ENCODE peak calls at places on chromosomes 6 and 20, in ten cellular contexts. One of them, this sample, is unnamed.

GRCh38 chr20:5734559-5735137 is 15.6 kb upstream of the SHLD1 start:
- DNase-seq in heart right ventricle: no peak
- DNase-seq in foreskin keratinocyte: no peak
- DNase-seq in heart left ventricle: no peak
- DNase-seq in caudate nucleus: no peak
- DNase-seq in adrenal gland: no peak
- DNase-seq in CD8-positive, alpha-beta T cell: no peak
- DNase-seq in body of pancreas: no peak
- DNase-seq in ovary: no peak
- DNase-seq in epithelial cell of prostate: no peak
- DNase-seq in this sample: no peak

GRCh38 chr6:111534366-111534765 is 51.3 kb upstream of the REV3L start:
- DNase-seq in heart right ventricle: peak
- DNase-seq in foreskin keratinocyte: no peak
- DNase-seq in heart left ventricle: peak
- DNase-seq in caudate nucleus: peak
- DNase-seq in adrenal gland: peak
- DNase-seq in CD8-positive, alpha-beta T cell: no peak
- DNase-seq in body of pancreas: peak
- DNase-seq in ovary: peak
- DNase-seq in epithelial cell of prostate: no peak
- DNase-seq in this sample: no peak

GRCh38 chr6:165941249-165941648 is 226.4 kb downstream of the TBXT start:
- DNase-seq in heart right ventricle: no peak
- DNase-seq in foreskin keratinocyte: no peak
- DNase-seq in heart left ventricle: no peak
- DNase-seq in caudate nucleus: no peak
- DNase-seq in adrenal gland: no peak
- DNase-seq in CD8-positive, alpha-beta T cell: no peak
- DNase-seq in body of pancreas: no peak
- DNase-seq in ovary: no peak
- DNase-seq in epithelial cell of prostate: no peak
- DNase-seq in this sample: no peak

GRCh38 chr6:155186052-155186658 is 77.7 kb upstream of the CLDN20 start:
- DNase-seq in heart right ventricle: no peak
- DNase-seq in foreskin keratinocyte: no peak
- DNase-seq in heart left ventricle: no peak
- DNase-seq in caudate nucleus: no peak
- DNase-seq in adrenal gland: no peak
- DNase-seq in CD8-positive, alpha-beta T cell: no peak
- DNase-seq in body of pancreas: no peak
- DNase-seq in ovary: no peak
- DNase-seq in epithelial cell of prostate: no peak
- DNase-seq in this sample: no peak

GRCh38 chr6:166004491-166005275 is 163.0 kb downstream of the TBXT start:
- DNase-seq in heart right ventricle: no peak
- DNase-seq in foreskin keratinocyte: no peak
- DNase-seq in heart left ventricle: no peak
- DNase-seq in caudate nucleus: no peak
- DNase-seq in adrenal gland: no peak
- DNase-seq in CD8-positive, alpha-beta T cell: no peak
- DNase-seq in body of pancreas: no peak
- DNase-seq in ovary: no peak
- DNase-seq in epithelial cell of prostate: no peak
- DNase-seq in this sample: no peak

GRCh38 chr20:24991897-24992419 is 593 bp downstream of the APMAP start:
- DNase-seq in heart right ventricle: no peak
- DNase-seq in foreskin keratinocyte: no peak
- DNase-seq in heart left ventricle: no peak
- DNase-seq in caudate nucleus: no peak
- DNase-seq in adrenal gland: no peak
- DNase-seq in CD8-positive, alpha-beta T cell: no peak
- DNase-seq in body of pancreas: no peak
- DNase-seq in ovary: no peak
- DNase-seq in epithelial cell of prostate: no peak
- DNase-seq in this sample: no peak

GRCh38 chr20:57870597-57871236 is 160.9 kb upstream of the PMEPA1 start:
- DNase-seq in heart right ventricle: no peak
- DNase-seq in foreskin keratinocyte: no peak
- DNase-seq in heart left ventricle: no peak
- DNase-seq in caudate nucleus: no peak
- DNase-seq in adrenal gland: no peak
- DNase-seq in CD8-positive, alpha-beta T cell: no peak
- DNase-seq in body of pancreas: no peak
- DNase-seq in ovary: no peak
- DNase-seq in epithelial cell of prostate: no peak
- DNase-seq in this sample: no peak

GRCh38 chr20:61589055-61589385 is 337.0 kb downstream of the CDH4 start:
- DNase-seq in heart right ventricle: no peak
- DNase-seq in foreskin keratinocyte: peak
- DNase-seq in heart left ventricle: no peak
- DNase-seq in caudate nucleus: no peak
- DNase-seq in adrenal gland: no peak
- DNase-seq in CD8-positive, alpha-beta T cell: no peak
- DNase-seq in body of pancreas: no peak
- DNase-seq in ovary: no peak
- DNase-seq in epithelial cell of prostate: no peak
- DNase-seq in this sample: no peak

GRCh38 chr6:12381587-12381986 is 91.4 kb downstream of the EDN1 start:
- DNase-seq in heart right ventricle: no peak
- DNase-seq in foreskin keratinocyte: peak
- DNase-seq in heart left ventricle: no peak
- DNase-seq in caudate nucleus: no peak
- DNase-seq in adrenal gland: no peak
- DNase-seq in CD8-positive, alpha-beta T cell: no peak
- DNase-seq in body of pancreas: no peak
- DNase-seq in ovary: no peak
- DNase-seq in epithelial cell of prostate: no peak
- DNase-seq in this sample: no peak

GRCh38 chr6:43977404-43978111 is 149.7 kb downstream of the MRPL14 start:
- DNase-seq in heart right ventricle: no peak
- DNase-seq in foreskin keratinocyte: no peak
- DNase-seq in heart left ventricle: no peak
- DNase-seq in caudate nucleus: no peak
- DNase-seq in adrenal gland: peak
- DNase-seq in CD8-positive, alpha-beta T cell: no peak
- DNase-seq in body of pancreas: no peak
- DNase-seq in ovary: no peak
- DNase-seq in epithelial cell of prostate: no peak
- DNase-seq in this sample: peak
- H3K27ac ChIP-seq in heart right ventricle: no peak
- H3K27ac ChIP-seq in foreskin keratinocyte: no peak
- H3K27ac ChIP-seq in heart left ventricle: no peak
- H3K27ac ChIP-seq in caudate nucleus: no peak
- H3K27ac ChIP-seq in adrenal gland: no peak
- H3K27ac ChIP-seq in CD8-positive, alpha-beta T cell: no peak
- H3K27ac ChIP-seq in body of pancreas: no peak
- H3K27ac ChIP-seq in ovary: no peak
- H3K27ac ChIP-seq in epithelial cell of prostate: no peak
- H3K27ac ChIP-seq in this sample: no peak

GRCh38 chr20:33023439-33024262 is 7.8 kb upstream of the BPIFB6 start:
- DNase-seq in heart right ventricle: no peak
- DNase-seq in foreskin keratinocyte: no peak
- DNase-seq in heart left ventricle: no peak
- DNase-seq in caudate nucleus: no peak
- DNase-seq in adrenal gland: no peak
- DNase-seq in CD8-positive, alpha-beta T cell: no peak
- DNase-seq in body of pancreas: no peak
- DNase-seq in ovary: no peak
- DNase-seq in epithelial cell of prostate: no peak
- DNase-seq in this sample: no peak

GRCh38 chr20:33024263-33024601 is 7.2 kb upstream of the BPIFB6 start:
- DNase-seq in heart right ventricle: no peak
- DNase-seq in foreskin keratinocyte: no peak
- DNase-seq in heart left ventricle: no peak
- DNase-seq in caudate nucleus: no peak
- DNase-seq in adrenal gland: no peak
- DNase-seq in CD8-positive, alpha-beta T cell: no peak
- DNase-seq in body of pancreas: no peak
- DNase-seq in ovary: no peak
- DNase-seq in epithelial cell of prostate: no peak
- DNase-seq in this sample: no peak

GRCh38 chr20:33022733-33023438 is 8.6 kb upstream of the BPIFB6 start:
- DNase-seq in heart right ventricle: no peak
- DNase-seq in foreskin keratinocyte: no peak
- DNase-seq in heart left ventricle: no peak
- DNase-seq in caudate nucleus: no peak
- DNase-seq in adrenal gland: no peak
- DNase-seq in CD8-positive, alpha-beta T cell: no peak
- DNase-seq in body of pancreas: no peak
- DNase-seq in ovary: no peak
- DNase-seq in epithelial cell of prostate: no peak
- DNase-seq in this sample: no peak

GRCh38 chr20:33020278-33021161 is 10.9 kb upstream of the BPIFB6 start:
- DNase-seq in heart right ventricle: no peak
- DNase-seq in foreskin keratinocyte: no peak
- DNase-seq in heart left ventricle: no peak
- DNase-seq in caudate nucleus: no peak
- DNase-seq in adrenal gland: no peak
- DNase-seq in CD8-positive, alpha-beta T cell: no peak
- DNase-seq in body of pancreas: no peak
- DNase-seq in ovary: no peak
- DNase-seq in epithelial cell of prostate: no peak
- DNase-seq in this sample: no peak

GRCh38 chr20:33021879-33022732 is 9.3 kb upstream of the BPIFB6 start:
- DNase-seq in heart right ventricle: no peak
- DNase-seq in foreskin keratinocyte: no peak
- DNase-seq in heart left ventricle: no peak
- DNase-seq in caudate nucleus: no peak
- DNase-seq in adrenal gland: no peak
- DNase-seq in CD8-positive, alpha-beta T cell: no peak
- DNase-seq in body of pancreas: no peak
- DNase-seq in ovary: no peak
- DNase-seq in epithelial cell of prostate: no peak
- DNase-seq in this sample: no peak
- H3K27ac ChIP-seq in heart right ventricle: no peak
- H3K27ac ChIP-seq in foreskin keratinocyte: no peak
- H3K27ac ChIP-seq in heart left ventricle: no peak
- H3K27ac ChIP-seq in caudate nucleus: no peak
- H3K27ac ChIP-seq in adrenal gland: no peak
- H3K27ac ChIP-seq in CD8-positive, alpha-beta T cell: no peak
- H3K27ac ChIP-seq in body of pancreas: no peak
- H3K27ac ChIP-seq in ovary: no peak
- H3K27ac ChIP-seq in epithelial cell of prostate: no peak
- H3K27ac ChIP-seq in this sample: no peak

GRCh38 chr6:117655380-117655779 is 19.9 kb upstream of the NUS1 start:
- DNase-seq in heart right ventricle: no peak
- DNase-seq in foreskin keratinocyte: no peak
- DNase-seq in heart left ventricle: no peak
- DNase-seq in caudate nucleus: no peak
- DNase-seq in adrenal gland: no peak
- DNase-seq in CD8-positive, alpha-beta T cell: no peak
- DNase-seq in body of pancreas: no peak
- DNase-seq in ovary: no peak
- DNase-seq in epithelial cell of prostate: no peak
- DNase-seq in this sample: no peak

DNA sequence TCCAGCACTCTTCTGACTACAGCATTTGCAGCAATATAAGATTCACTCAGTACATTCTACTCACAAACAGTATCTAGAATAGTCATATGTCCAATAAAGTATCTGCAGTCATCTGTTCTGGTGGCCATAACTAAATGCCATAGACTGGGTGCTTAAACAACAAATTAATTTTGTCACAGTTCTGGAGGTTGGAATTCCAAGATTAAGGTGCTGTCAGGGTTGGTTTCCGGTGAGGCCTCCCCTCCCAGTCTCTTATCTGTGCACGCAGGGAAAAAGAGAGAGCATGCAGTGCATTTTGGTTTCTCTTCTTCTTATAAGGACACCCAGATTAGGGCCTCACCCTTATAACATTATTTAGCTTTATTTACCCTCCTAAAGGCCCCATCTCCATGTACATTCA is 21.3 kb upstream of the NUS1 start:
- DNase-seq in heart right ventricle: no peak
- DNase-seq in foreskin keratinocyte: no peak
- DNase-seq in heart left ventricle: no peak
- DNase-seq in caudate nucleus: no peak
- DNase-seq in adrenal gland: no peak
- DNase-seq in CD8-positive, alpha-beta T cell: no peak
- DNase-seq in body of pancreas: no peak
- DNase-seq in ovary: no peak
- DNase-seq in epithelial cell of prostate: no peak
- DNase-seq in this sample: no peak
- H3K27ac ChIP-seq in heart right ventricle: no peak
- H3K27ac ChIP-seq in foreskin keratinocyte: no peak
- H3K27ac ChIP-seq in heart left ventricle: no peak
- H3K27ac ChIP-seq in caudate nucleus: no peak
- H3K27ac ChIP-seq in adrenal gland: no peak
- H3K27ac ChIP-seq in CD8-positive, alpha-beta T cell: no peak
- H3K27ac ChIP-seq in body of pancreas: no peak
- H3K27ac ChIP-seq in ovary: no peak
- H3K27ac ChIP-seq in epithelial cell of prostate: no peak
- H3K27ac ChIP-seq in this sample: no peak

GRCh38 chr6:72367439-72367838 is 254.4 kb upstream of the KCNQ5 start:
- DNase-seq in heart right ventricle: no peak
- DNase-seq in foreskin keratinocyte: no peak
- DNase-seq in heart left ventricle: no peak
- DNase-seq in caudate nucleus: no peak
- DNase-seq in adrenal gland: no peak
- DNase-seq in CD8-positive, alpha-beta T cell: no peak
- DNase-seq in body of pancreas: no peak
- DNase-seq in ovary: no peak
- DNase-seq in epithelial cell of prostate: no peak
- DNase-seq in this sample: no peak

GRCh38 chr6:72365773-72366172 is 256.1 kb upstream of the KCNQ5 start:
- DNase-seq in heart right ventricle: no peak
- DNase-seq in foreskin keratinocyte: no peak
- DNase-seq in heart left ventricle: no peak
- DNase-seq in caudate nucleus: no peak
- DNase-seq in adrenal gland: no peak
- DNase-seq in CD8-positive, alpha-beta T cell: no peak
- DNase-seq in body of pancreas: no peak
- DNase-seq in ovary: no peak
- DNase-seq in epithelial cell of prostate: no peak
- DNase-seq in this sample: no peak

DNA sequence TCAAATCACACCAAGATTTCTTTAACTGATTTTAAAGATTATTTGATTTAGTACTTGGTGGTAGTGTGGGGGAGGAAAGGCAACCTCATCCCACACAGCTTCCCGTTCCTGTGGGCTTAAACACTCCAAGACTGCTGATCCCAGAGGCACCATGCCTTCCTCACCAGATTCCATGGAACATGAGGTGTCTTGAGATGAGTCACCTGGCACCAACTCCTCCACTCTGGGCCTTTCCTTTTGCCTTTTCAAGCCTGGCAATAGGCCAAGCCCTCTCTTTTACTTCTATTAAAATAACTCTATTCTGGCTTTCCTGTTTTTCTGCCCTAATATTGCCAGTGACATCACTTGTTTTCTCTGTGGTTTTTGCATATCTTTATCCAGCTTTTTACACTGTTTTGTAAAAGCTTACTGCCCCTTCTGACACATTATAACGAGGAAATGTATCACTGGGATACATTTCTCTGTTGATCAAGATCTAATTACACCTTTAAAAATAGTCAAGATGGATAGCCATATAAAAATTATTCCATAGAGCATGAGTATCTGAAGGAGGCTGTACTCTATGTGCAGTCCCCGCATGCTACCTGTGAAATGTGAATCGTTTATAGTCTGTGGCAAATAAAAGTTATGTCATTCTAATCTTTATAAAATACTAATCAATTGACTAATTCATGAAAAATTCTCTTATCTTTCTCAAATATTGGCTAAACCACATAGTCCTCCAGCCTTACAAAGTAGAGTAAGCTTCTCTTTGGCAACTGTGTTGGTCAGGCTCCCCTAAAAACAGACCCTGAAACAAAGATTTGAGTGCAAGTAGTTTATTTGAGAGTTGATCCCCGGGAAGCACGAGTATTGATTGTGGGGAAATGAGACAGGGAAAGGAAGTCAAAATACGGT is 257.8 kb upstream of the KCNQ5 start:
- DNase-seq in heart right ventricle: no peak
- DNase-seq in foreskin keratinocyte: peak
- DNase-seq in heart left ventricle: no peak
- DNase-seq in caudate nucleus: peak
- DNase-seq in adrenal gland: no peak
- DNase-seq in CD8-positive, alpha-beta T cell: no peak
- DNase-seq in body of pancreas: no peak
- DNase-seq in ovary: peak
- DNase-seq in epithelial cell of prostate: peak
- DNase-seq in this sample: no peak
- H3K27ac ChIP-seq in heart right ventricle: no peak
- H3K27ac ChIP-seq in foreskin keratinocyte: no peak
- H3K27ac ChIP-seq in heart left ventricle: no peak
- H3K27ac ChIP-seq in caudate nucleus: no peak
- H3K27ac ChIP-seq in adrenal gland: no peak
- H3K27ac ChIP-seq in CD8-positive, alpha-beta T cell: no peak
- H3K27ac ChIP-seq in body of pancreas: no peak
- H3K27ac ChIP-seq in ovary: no peak
- H3K27ac ChIP-seq in epithelial cell of prostate: no peak
- H3K27ac ChIP-seq in this sample: no peak

This sample was measured in dorsolateral prefrontal cortex.